ENCODE peak calls at places on chromosomes 3 and 15, in nine cellular contexts. Y, P, G, R, I, U, V, C and A are unnamed samples.

GRCh38 chr3:133135303-133135702 is 97.1 kb downstream of the TMEM108 start:
- DNase-seq in Y (no peak), P (no peak), G (no peak), R (no peak), I (no peak), U (no peak), V (no peak), C (no peak), A (no peak)

GRCh38 chr15:47824185-47824584 is 106.9 kb downstream of the SEMA6D start:
- DNase-seq in Y (no peak), P (no peak), G (no peak), R (no peak), I (no peak), U (no peak), V (no peak), C (no peak), A (no peak)

GRCh38 chr3:13277130-13277783 is 142.9 kb downstream of the NUP210 start:
- DNase-seq in Y (no peak), P (no peak), G (peak), R (no peak), I (peak), U (no peak), V (no peak), C (no peak), A (no peak)

GRCh38 chr3:5016218-5017161 is 37.3 kb downstream of the BHLHE40 start:
- DNase-seq in Y (no peak), P (peak), G (no peak), R (no peak), I (peak), U (no peak), V (peak), C (no peak), A (no peak)

GRCh38 chr3:135806342-135806741 is 159.2 kb upstream of the PPP2R3A start:
- DNase-seq in Y (no peak), P (no peak), G (no peak), R (no peak), I (no peak), U (no peak), V (no peak), C (no peak), A (no peak)

GRCh38 chr3:16884084-16884747 is 539 bp upstream of the PLCL2 start:
- DNase-seq in Y (no peak), P (peak), G (peak), R (peak), I (peak), U (no peak), V (peak), C (peak), A (peak)

GRCh38 chr3:150133293-150133692 is 162.6 kb upstream of the PFN2 start:
- DNase-seq in Y (no peak), P (no peak), G (no peak), R (no peak), I (no peak), U (no peak), V (no peak), C (no peak), A (no peak)

GRCh38 chr3:110984456-110985250 is 87.0 kb upstream of the NECTIN3 start:
- DNase-seq in Y (no peak), P (peak), G (no peak), R (no peak), I (no peak), U (no peak), V (no peak), C (no peak), A (no peak)

GRCh38 chr3:150238995-150239612 is 169.0 kb upstream of the TSC22D2 start:
- DNase-seq in Y (no peak), P (peak), G (no peak), R (no peak), I (no peak), U (no peak), V (no peak), C (no peak), A (no peak)

GRCh38 chr3:12662593-12663310 is 1.2 kb downstream of the RAF1 start:
- DNase-seq in Y (no peak), P (peak), G (no peak), R (peak), I (peak), U (no peak), V (peak), C (peak), A (no peak)

GRCh38 chr3:194323785-194324735 is 27.1 kb downstream of the CPN2 start:
- DNase-seq in Y (peak), P (peak), G (peak), R (no peak), I (peak), U (peak), V (peak), C (no peak), A (peak)

GRCh38 chr3:11944052-11944673 is 60.0 kb upstream of the SYN2 start:
- DNase-seq in Y (no peak), P (peak), G (no peak), R (no peak), I (no peak), U (no peak), V (no peak), C (no peak), A (no peak)

GRCh38 chr15:57527382-57528091 is 64.2 kb upstream of the MYZAP start:
- DNase-seq in Y (no peak), P (peak), G (peak), R (peak), I (peak), U (no peak), V (peak), C (no peak), A (no peak)

GRCh38 chr3:54665201-54665600 is 262.7 kb downstream of the LRTM1 start:
- DNase-seq in Y (no peak), P (no peak), G (no peak), R (no peak), I (no peak), U (no peak), V (no peak), C (no peak), A (no peak)

GRCh38 chr15:58457466-58457965 is 25.7 kb downstream of the LIPC start:
- DNase-seq in Y (no peak), P (no peak), G (no peak), R (no peak), I (no peak), U (no peak), V (no peak), C (no peak), A (no peak)

DNA sequence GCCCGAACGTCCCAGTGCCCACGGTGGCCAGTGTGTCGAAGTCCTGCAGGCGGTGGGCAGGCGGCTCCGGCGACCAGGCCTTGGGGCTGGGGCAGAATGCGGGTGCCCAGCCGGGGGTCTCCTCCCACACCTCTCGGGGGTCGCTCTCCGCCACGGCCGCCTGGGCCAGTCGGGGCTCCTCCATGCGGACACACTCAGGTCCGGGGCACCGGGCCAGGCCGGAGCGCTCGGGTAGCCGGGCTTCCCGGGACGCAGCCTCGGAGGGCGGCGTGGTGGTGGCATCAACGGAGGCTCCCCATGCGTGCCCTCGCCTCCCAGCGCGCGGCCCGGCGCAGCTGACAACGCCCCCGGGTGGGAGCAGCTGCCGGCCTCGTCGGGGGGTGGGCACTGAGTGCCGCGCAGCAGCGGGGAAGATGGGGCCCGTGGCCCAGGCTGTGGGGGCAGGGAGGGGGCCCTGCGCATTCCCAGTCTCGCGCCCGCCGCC is 30.1 kb upstream of the CERS3 start:
- DNase-seq in Y (no peak), P (no peak), G (no peak), R (no peak), I (no peak), U (no peak), V (no peak), C (no peak), A (no peak)
- H3K27ac ChIP-seq in Y (peak), P (no peak), G (no peak), R (no peak), I (no peak), U (no peak), V (no peak), C (no peak), A (no peak)

DNA sequence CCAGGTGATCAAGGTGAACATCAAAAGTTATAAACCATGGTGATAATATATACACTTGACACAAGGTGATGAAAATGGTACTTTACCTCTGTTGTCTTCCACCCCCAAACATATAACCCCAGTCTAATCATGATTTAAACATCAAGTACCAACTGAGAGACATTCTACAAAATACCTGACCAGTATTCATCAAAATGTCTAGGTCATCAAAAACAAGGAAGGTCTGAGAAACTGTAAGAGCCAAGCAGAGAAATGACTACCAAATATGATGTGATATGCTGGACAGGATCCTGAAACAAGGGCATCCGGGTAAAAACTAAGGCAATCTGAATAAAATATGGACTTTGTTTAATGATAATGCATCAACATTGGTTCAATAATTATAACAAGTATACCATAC is 27.9 kb downstream of the EDC3 start:
- DNase-seq in Y (no peak), P (no peak), G (no peak), R (no peak), I (no peak), U (no peak), V (no peak), C (no peak), A (no peak)
- H3K4me3 ChIP-seq in Y (no peak), P (no peak), G (no peak), R (no peak), I (no peak), U (no peak), V (no peak), C (no peak), A (no peak)

GRCh38 chr15:77098572-77098971 is 27.7 kb upstream of the TSPAN3 start:
- DNase-seq in Y (no peak), P (no peak), G (no peak), R (no peak), I (no peak), U (no peak), V (no peak), C (no peak), A (no peak)
- TF ChIP-seq POLR2A in Y (no peak), P (no peak), G (no peak), R (no peak), I (no peak), U (no peak), V (no peak), C (no peak), A (no peak)

DNA sequence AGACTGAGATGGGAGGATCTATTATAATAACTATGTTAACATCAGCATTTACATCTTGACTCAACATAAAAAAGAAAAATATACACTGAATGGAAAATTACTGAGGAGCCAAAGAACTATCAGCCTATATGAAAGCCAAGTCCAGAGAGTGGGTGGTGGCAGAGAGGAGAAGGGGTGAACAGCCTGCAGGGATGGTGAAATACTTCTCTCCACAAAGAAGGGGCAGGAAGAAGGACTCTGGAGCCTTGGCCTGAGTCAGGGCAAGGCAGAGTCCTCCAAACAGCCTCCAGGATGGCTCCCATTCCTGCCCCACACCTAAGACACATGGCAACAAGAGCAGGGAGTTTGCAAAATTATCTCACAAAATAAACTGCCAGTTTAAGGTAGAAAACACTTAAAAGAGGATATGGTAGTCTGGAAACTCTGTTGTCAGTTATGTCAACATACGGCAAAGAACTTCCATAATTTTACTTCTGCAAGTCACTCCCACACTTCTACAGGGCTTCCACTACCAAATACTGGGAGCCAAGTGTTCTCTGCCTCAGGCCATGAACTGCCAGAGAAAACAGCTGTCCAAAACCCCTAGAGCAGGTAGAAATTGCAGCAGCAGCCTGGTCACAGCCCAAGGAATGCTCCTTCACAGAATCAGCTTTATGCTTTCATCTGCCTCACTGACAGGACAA is 25.8 kb downstream of the HSPBAP1 start:
- DNase-seq in Y (no peak), P (no peak), G (no peak), R (no peak), I (no peak), U (no peak), V (no peak), C (no peak), A (no peak)
- H3K27ac ChIP-seq in Y (no peak), P (no peak), G (peak), R (no peak), I (peak), U (no peak), V (no peak), C (no peak), A (no peak)

GRCh38 chr15:78661001-78661400 is 20.0 kb upstream of the CHRNB4 start:
- DNase-seq in Y (no peak), P (no peak), G (no peak), R (no peak), I (no peak), U (no peak), V (no peak), C (no peak), A (no peak)
- H3K4me3 ChIP-seq in Y (no peak), P (no peak), G (no peak), R (no peak), I (no peak), U (no peak), V (no peak), C (no peak), A (no peak)

GRCh38 chr15:52678468-52679231 is 538 bp downstream of the ATOSA start:
- DNase-seq in Y (peak), P (peak), G (peak), R (peak), I (peak), U (no peak), V (peak), C (peak), A (peak)
- TF ChIP-seq POLR2A in Y (no peak), P (no peak), G (no peak), R (no peak), I (no peak), U (no peak), V (no peak), C (no peak), A (no peak)

GRCh38 chr3:169813757-169814517 is 1.2 kb upstream of the LRRC34 start:
- DNase-seq in Y (no peak), P (peak), G (no peak), R (peak), I (peak), U (no peak), V (no peak), C (peak), A (no peak)
- H3K27ac ChIP-seq in Y (no peak), P (no peak), G (no peak), R (no peak), I (no peak), U (no peak), V (no peak), C (no peak), A (no peak)

GRCh38 chr3:33277193-33277882 is at the start of gene FBXL2:
- DNase-seq in Y (peak), P (peak), G (peak), R (peak), I (no peak), U (no peak), V (peak), C (peak), A (peak)

GRCh38 chr3:33273628-33274027 is 3.6 kb upstream of the FBXL2 start:
- DNase-seq in Y (no peak), P (no peak), G (no peak), R (no peak), I (no peak), U (no peak), V (no peak), C (no peak), A (no peak)

DNA sequence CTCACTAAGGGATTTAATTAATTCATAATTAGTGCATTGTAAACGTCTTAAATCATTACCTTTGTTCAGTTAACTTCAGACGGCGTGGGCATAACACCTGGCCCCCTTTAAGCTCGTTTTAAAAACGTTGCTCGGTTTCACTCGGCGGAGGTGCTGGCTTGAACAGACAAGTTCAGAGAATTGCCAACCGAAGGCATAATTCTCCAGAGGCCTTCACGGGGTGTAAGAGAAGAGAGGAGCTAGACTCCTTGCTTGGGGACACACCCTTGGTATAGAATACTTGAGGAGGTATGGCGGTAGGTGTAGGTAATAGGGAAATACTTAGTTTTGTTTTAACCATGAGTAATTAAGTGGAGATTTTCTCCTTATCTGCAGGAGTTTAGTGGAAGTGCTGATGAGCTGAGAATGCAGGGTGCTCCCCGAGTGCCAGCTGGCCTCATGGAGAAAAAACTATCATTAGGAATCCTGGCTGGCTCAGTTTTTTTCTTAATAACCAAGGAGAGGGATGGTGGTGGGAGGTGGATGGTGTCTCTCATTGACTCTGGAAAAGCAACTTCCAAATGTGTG is 947 bp downstream of the FBXL2 start:
- DNase-seq in Y (no peak), P (peak), G (no peak), R (no peak), I (no peak), U (no peak), V (no peak), C (no peak), A (no peak)
- H3K4me3 ChIP-seq in Y (peak), P (peak), G (peak), R (peak), I (no peak), U (peak), V (peak), C (peak), A (peak)